ENCODE peak calls at places on chromosomes 2 and 18, in five cellular contexts. L, U, B, R and N are unnamed samples.

GRCh38 chr2:34815052-34815741 is 1216.1 kb upstream of the FAM98A start:
- DNase-seq in U (no peak), L (no peak), B (no peak), R (no peak), N (no peak)

GRCh38 chr2:176774768-176775453 is 437.7 kb upstream of the HNRNPA3 start:
- DNase-seq in L (no peak), U (no peak), R (no peak), B (no peak), N (no peak)

GRCh38 chr2:80231421-80231820 is 73.1 kb downstream of the LRRTM1 start:
- DNase-seq in L (no peak), B (no peak), U (no peak), R (no peak), N (no peak)

GRCh38 chr2:97738236-97739019 is 25.1 kb downstream of the ZAP70 start:
- DNase-seq in L (no peak), U (no peak), R (no peak), B (no peak), N (no peak)

GRCh38 chr18:59516356-59517155 is 157.5 kb upstream of the LMAN1 start:
- DNase-seq in R (no peak), U (peak; percentile 57), L (no peak), B (peak; percentile 52), N (no peak)

GRCh38 chr18:15198116-15198389 is 450.1 kb downstream of the ANKRD30B start:
- DNase-seq in U (peak; percentile 1), R (no peak), L (no peak), B (no peak), N (no peak)

GRCh38 chr2:11368059-11368572 is 23.7 kb upstream of the ROCK2 start:
- DNase-seq in R (no peak), U (no peak), B (no peak), L (peak; percentile 83), N (no peak)

GRCh38 chr2:126698376-126698775 is 42.4 kb downstream of the GYPC start:
- DNase-seq in U (no peak), R (no peak), L (no peak), B (no peak), N (no peak)

GRCh38 chr2:9517118-9517782 is 38.4 kb downstream of the ADAM17 start:
- DNase-seq in R (no peak), B (no peak), L (no peak), U (no peak), N (no peak)

GRCh38 chr18:65567372-65567771 is 183.4 kb upstream of the CDH7 start:
- DNase-seq in L (no peak), U (peak; percentile 64), R (no peak), B (no peak), N (no peak)